ENCODE peak calls at places on chromosomes 7 and 10, in nine cellular contexts. K is breast epithelium, F is HepG2, I is body of pancreas, R is right lobe of liver, N is esophagus squamous epithelium, T is transverse colon, V is IMR-90, A is GM12891. S is an unnamed sample.
A peak's percentile ranks its signal among the peaks of the same experiment; 100 is the strongest.

GRCh38 chr7:50837965-50838364 is 55.3 kb upstream of the GRB10 start:
- DNase-seq in T (no peak), A (no peak), V (peak; percentile 89), F (peak; percentile 61), N (no peak), R (no peak), I (no peak), K (no peak), S (no peak)

GRCh38 chr10:1712944-1713671 is 24.2 kb downstream of the ADARB2 start:
- DNase-seq in A (no peak), N (no peak), K (no peak), R (no peak), V (no peak), T (no peak), I (no peak), F (no peak), S (no peak)

GRCh38 chr10:52331759-52332364 is 17.8 kb downstream of the DKK1 start:
- DNase-seq in A (no peak), I (no peak), T (no peak), K (no peak), F (no peak), R (no peak), V (no peak), N (no peak), S (no peak)

GRCh38 chr7:108236681-108237415 is 106.7 kb upstream of the LAMB4 start:
- DNase-seq in V (no peak), K (no peak), I (peak; percentile 37), F (no peak), T (no peak), R (no peak), A (no peak), N (no peak), S (no peak)

GRCh38 chr7:128921866-128922440 is 11.4 kb upstream of the KCP start:
- DNase-seq in N (no peak), I (no peak), R (no peak), V (no peak), K (no peak), A (no peak), F (no peak), T (no peak), S (no peak)

GRCh38 chr7:7653568-7654187 is 13.1 kb downstream of the UMAD1 start:
- DNase-seq in K (no peak), F (no peak), V (no peak), I (no peak), N (no peak), T (no peak), R (no peak), A (no peak), S (no peak)

GRCh38 chr7:143385891-143386781 is 5.0 kb downstream of the ZYX start:
- DNase-seq in N (no peak), A (no peak), T (no peak), K (no peak), V (no peak), R (no peak), I (no peak), F (no peak), S (no peak)

GRCh38 chr7:122316467-122317394 is 12.2 kb upstream of the FEZF1 start:
- DNase-seq in I (no peak), A (no peak), N (no peak), F (peak; percentile 29), K (no peak), T (peak; percentile 35), R (peak; percentile 64), V (no peak), S (peak; percentile 81)

GRCh38 chr7:100352984-100353684 is 4.8 kb upstream of the PILRB start:
- DNase-seq in A (no peak), T (no peak), I (no peak), K (no peak), R (no peak), N (no peak), F (no peak), V (no peak), S (no peak)

GRCh38 chr7:100351657-100352058 is 6.3 kb upstream of the PILRB start:
- DNase-seq in V (no peak), I (no peak), R (no peak), K (no peak), N (no peak), T (no peak), F (no peak), A (no peak), S (no peak)

GRCh38 chr7:100348805-100349204 is 9.1 kb upstream of the PILRB start:
- DNase-seq in I (no peak), T (no peak), N (no peak), K (no peak), V (no peak), R (no peak), F (no peak), A (no peak), S (no peak)

GRCh38 chr7:100353685-100354330 is 4.1 kb upstream of the PILRB start:
- DNase-seq in T (no peak), K (no peak), V (no peak), A (no peak), N (no peak), F (no peak), R (no peak), I (no peak), S (no peak)

GRCh38 chr7:100349757-100350156 is 8.2 kb upstream of the PILRB start:
- DNase-seq in I (no peak), K (no peak), N (no peak), V (no peak), T (no peak), F (no peak), R (no peak), A (no peak), S (no peak)
- TF ChIP-seq POLR2A in I (no peak), K (no peak), N (no peak), V (no peak), T (no peak), F (no peak), R (no peak), A (no peak), S (no peak)

GRCh38 chr7:99576251-99576650 is 17.8 kb downstream of the ZNF655 start:
- DNase-seq in R (no peak), T (no peak), N (no peak), F (no peak), I (no peak), V (no peak), K (no peak), A (no peak), S (no peak)

GRCh38 chr7:99571768-99572167 is 13.3 kb downstream of the ZNF655 start:
- DNase-seq in I (no peak), R (no peak), A (no peak), V (no peak), K (no peak), N (no peak), F (no peak), T (no peak), S (no peak)

DNA sequence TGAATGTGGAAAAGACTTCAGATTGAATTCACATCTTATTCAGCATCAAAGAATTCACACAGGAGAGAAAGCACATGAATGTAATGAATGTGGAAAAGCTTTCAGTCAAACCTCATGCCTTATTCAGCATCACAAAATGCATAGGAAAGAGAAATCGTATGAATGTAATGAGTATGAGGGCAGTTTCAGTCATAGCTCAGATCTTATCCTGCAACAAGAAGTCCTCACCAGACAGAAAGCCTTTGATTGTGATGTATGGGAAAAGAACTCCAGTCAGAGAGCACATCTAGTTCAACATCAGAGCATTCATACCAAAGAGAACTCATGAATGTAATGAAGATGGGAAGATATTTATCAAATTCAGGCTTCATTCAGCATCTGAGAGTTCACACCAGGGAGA is 14.8 kb downstream of the ZNF655 start:
- DNase-seq in A (no peak), R (no peak), K (no peak), I (no peak), V (no peak), N (no peak), T (no peak), F (no peak), S (no peak)
- TF ChIP-seq POLR2A in A (peak; percentile 18), R (no peak), K (no peak), I (no peak), V (no peak), N (no peak), T (no peak), F (no peak), S (no peak)

DNA sequence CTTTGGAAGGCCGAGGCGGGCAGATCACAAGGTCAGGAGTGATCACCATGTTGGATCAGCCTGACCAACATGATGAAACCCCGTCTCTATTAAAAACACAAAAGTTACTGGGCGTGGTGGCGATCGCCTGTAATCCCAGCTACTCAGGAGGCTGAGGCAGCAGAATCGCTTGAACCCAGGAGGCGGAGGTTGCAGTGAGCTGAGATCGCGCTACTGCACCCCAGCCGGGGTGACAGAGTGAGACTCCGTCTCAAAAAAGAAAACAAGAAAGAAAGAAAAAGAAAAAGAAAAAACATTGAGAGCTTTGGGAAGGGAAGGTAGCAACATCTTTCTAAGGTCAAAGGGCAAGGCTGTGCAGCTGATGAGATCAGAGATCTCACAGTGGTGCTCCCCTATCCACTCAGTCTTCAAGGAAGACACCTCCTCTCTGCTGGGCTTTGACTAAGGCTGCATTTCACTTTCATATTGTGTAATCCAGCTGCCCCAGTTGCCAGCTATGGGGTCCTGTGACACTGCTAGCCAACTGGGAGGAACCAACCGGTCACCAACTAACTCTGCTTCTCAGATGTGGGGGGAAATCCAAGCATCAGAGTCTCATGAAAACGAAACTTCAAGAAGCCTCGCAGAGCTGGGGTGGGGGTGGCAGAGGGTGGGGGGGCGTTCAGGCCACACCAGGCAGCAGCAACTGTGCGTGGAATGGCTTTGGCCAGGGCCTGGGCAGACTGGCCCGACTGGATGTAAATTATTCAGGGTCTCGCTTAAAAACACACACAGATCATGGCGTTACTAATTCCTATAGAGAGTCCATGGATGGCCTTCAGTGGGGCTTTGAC is 1.5 kb downstream of the IL15RA start:
- DNase-seq in R (no peak), A (peak; percentile 60), F (no peak), I (peak; percentile 67), K (peak; percentile 48), T (peak; percentile 66), V (peak; percentile 38), N (no peak), S (peak; percentile 65)
- TF ChIP-seq POLR2A in R (no peak), A (no peak), F (no peak), I (no peak), K (no peak), T (no peak), V (no peak), N (no peak), S (peak; percentile 52)

GRCh38 chr7:2071133-2071832 is 161.5 kb downstream of the MAD1L1 start:
- DNase-seq in T (no peak), V (no peak), R (no peak), K (no peak), A (no peak), F (no peak), N (no peak), I (no peak), S (no peak)

GRCh38 chr7:2072042-2072441 is 160.7 kb downstream of the MAD1L1 start:
- DNase-seq in I (no peak), A (peak; percentile 77), V (no peak), K (no peak), T (no peak), F (no peak), N (no peak), R (no peak), S (no peak)

GRCh38 chr7:2068693-2069471 is 163.9 kb downstream of the MAD1L1 start:
- DNase-seq in K (no peak), I (no peak), V (no peak), A (no peak), F (no peak), T (no peak), N (no peak), R (no peak), S (no peak)

GRCh38 chr7:2069472-2069860 is 163.3 kb downstream of the MAD1L1 start:
- DNase-seq in I (no peak), N (no peak), V (peak; percentile 15), T (no peak), R (no peak), F (no peak), K (no peak), A (no peak), S (no peak)

GRCh38 chr7:2070151-2070763 is 162.5 kb downstream of the MAD1L1 start:
- DNase-seq in N (no peak), I (no peak), R (no peak), A (no peak), T (no peak), K (no peak), V (no peak), F (no peak), S (no peak)
- TF ChIP-seq POLR2A in N (no peak), I (no peak), R (no peak), A (no peak), T (no peak), K (no peak), V (no peak), F (no peak), S (no peak)

S was measured in upper lobe of left lung.